ENCODE peak calls at places on chromosomes 16 and 17, in seven cellular contexts. S is AG10803; W is left colon; P is caudate nucleus; L is Calu3; G is hypothalamus; F is CD8-positive, alpha-beta T cell. Q is an unnamed sample.

GRCh38 chr17:17681744-17682292 is 560 bp downstream of the RAI1 start:
- DNase-seq in F (peak), S (no peak), W (peak), L (no peak), P (no peak), G (no peak), Q (no peak)

GRCh38 chr17:80082403-80083135 is 18.8 kb upstream of the GAA start:
- DNase-seq in S (peak), W (peak), G (peak), F (peak), P (peak), L (peak), Q (peak)

GRCh38 chr17:77316651-77317050 is 175.9 kb downstream of the SEC14L1 start:
- DNase-seq in F (no peak), P (no peak), S (no peak), G (no peak), L (no peak), W (peak), Q (no peak)

GRCh38 chr16:88614818-88615580 is 23.4 kb upstream of the IL17C start:
- DNase-seq in S (no peak), W (no peak), L (no peak), F (no peak), P (no peak), G (no peak), Q (no peak)

GRCh38 chr17:1870592-1870991 is 40.8 kb downstream of the RPA1 start:
- DNase-seq in S (no peak), W (no peak), F (no peak), L (no peak), P (no peak), G (no peak), Q (no peak)

GRCh38 chr16:68356249-68356918 is 45.6 kb downstream of the PRMT7 start:
- DNase-seq in L (no peak), G (no peak), S (no peak), W (peak), P (no peak), F (peak), Q (no peak)

GRCh38 chr17:31842416-31843381 is 16.3 kb downstream of the COPRS start:
- DNase-seq in F (peak), G (peak), L (peak), P (peak), S (peak), W (peak), Q (peak)

GRCh38 chr16:75109732-75110243 is 6.8 kb downstream of the LDHD start:
- DNase-seq in L (peak), S (no peak), F (no peak), P (peak), G (peak), W (peak), Q (no peak)

GRCh38 chr16:66386629-66387622 is 20.4 kb downstream of the CDH5 start:
- DNase-seq in F (no peak), S (no peak), G (no peak), P (no peak), W (no peak), L (no peak), Q (no peak)

GRCh38 chr17:82492647-82493516 is 26.6 kb upstream of the FOXK2 start:
- DNase-seq in F (no peak), G (no peak), S (peak), P (no peak), W (no peak), L (no peak), Q (peak)

GRCh38 chr16:83727018-83727417 is 80.8 kb upstream of the HSBP1 start:
- DNase-seq in L (no peak), W (no peak), F (no peak), S (peak), G (no peak), P (no peak), Q (peak)

GRCh38 chr16:55021595-55022475 is 91.2 kb downstream of the IRX5 start:
- DNase-seq in P (no peak), L (peak), F (no peak), G (no peak), S (peak), W (peak), Q (peak)

GRCh38 chr17:57466042-57466471 is 209.7 kb downstream of the MSI2 start:
- DNase-seq in S (no peak), F (no peak), G (no peak), L (no peak), W (no peak), P (no peak), Q (no peak)

GRCh38 chr17:37101306-37101705 is 152.6 kb downstream of the AATF start:
- DNase-seq in L (no peak), G (no peak), P (no peak), S (no peak), F (no peak), W (no peak), Q (no peak)

Q was measured in fibroblast of mammary gland.